ENCODE peak calls at places on chromosomes 12 and 14, in five cellular contexts. I is progenitor cell of endocrine pancreas, P is anterior cingulate cortex, A is fibroblast of the aortic adventitia, F is HEK293T. R is an unnamed sample.

GRCh38 chr12:9120487-9121184 is 4.9 kb upstream of the A2M start:
- DNase-seq in I (no peak), P (no peak), A (no peak), F (no peak), R (no peak)

GRCh38 chr12:10861366-10861765 is 12.1 kb upstream of the PRR4 start:
- DNase-seq in I (no peak), P (no peak), A (peak), F (no peak), R (no peak)

GRCh38 chr12:105561981-105562726 is 231.7 kb downstream of the C12orf75 start:
- DNase-seq in I (no peak), P (peak), A (peak), F (peak), R (no peak)

GRCh38 chr14:61832783-61833182 is 70.6 kb downstream of the SNAPC1 start:
- DNase-seq in I (no peak), P (no peak), A (no peak), F (no peak), R (no peak)

GRCh38 chr14:90464481-90464880 is 67.7 kb downstream of the CALM1 start:
- DNase-seq in I (no peak), P (no peak), A (no peak), F (no peak), R (no peak)

GRCh38 chr14:62455446-62455845 is 589.8 kb downstream of the KCNH5 start:
- DNase-seq in I (no peak), P (no peak), A (no peak), F (no peak), R (no peak)

GRCh38 chr12:89421093-89421835 is 69.0 kb upstream of the DUSP6 start:
- DNase-seq in I (no peak), P (no peak), A (no peak), F (no peak), R (no peak)

GRCh38 chr14:31241450-31242114 is 34.0 kb upstream of the HECTD1 start:
- DNase-seq in I (no peak), P (no peak), A (peak), F (no peak), R (no peak)

GRCh38 chr12:107302649-107303386 is 209.5 kb upstream of the CRY1 start:
- DNase-seq in I (no peak), P (no peak), A (no peak), F (no peak), R (no peak)

GRCh38 chr12:46524778-46525177 is 152.2 kb upstream of the SLC38A2 start:
- DNase-seq in I (no peak), P (no peak), A (peak), F (no peak), R (no peak)

GRCh38 chr12:23909559-23909958 is 39.9 kb downstream of the SOX5 start:
- DNase-seq in I (no peak), P (no peak), A (no peak), F (no peak), R (no peak)

R was measured in H7.